ENCODE peak calls at places on chromosomes 6 and 20, in eight cellular contexts. R is DMS 273 treated with DMSO at 0.1 percent for 48 hours; Y is CD4-positive, alpha-beta memory T cell; L is NCI-H510A; J is DMS79; D is posterior cingulate gyrus; N is AG09319; I is mucosa of descending colon. T is an unnamed sample.

GRCh38 chr6:135162678-135163439 is 18.2 kb upstream of the MYB start:
- DNase-seq in D (no peak), R (peak), J (no peak), I (no peak), L (no peak), Y (peak), N (no peak), T (no peak)

GRCh38 chr20:2483504-2483903 is 12.9 kb upstream of the SNRPB start:
- DNase-seq in D (peak), L (no peak), Y (no peak), J (no peak), N (no peak), R (no peak), I (no peak), T (no peak)

GRCh38 chr6:79420054-79420453 is 117.2 kb downstream of the LCA5 start:
- DNase-seq in D (no peak), N (no peak), J (no peak), I (no peak), L (no peak), R (no peak), Y (no peak), T (no peak)

GRCh38 chr6:159499034-159499433 is 194.0 kb downstream of the SOD2 start:
- DNase-seq in I (no peak), L (no peak), D (no peak), Y (no peak), R (no peak), J (no peak), N (no peak), T (no peak)

GRCh38 chr6:43916091-43916923 is 146.3 kb downstream of the VEGFA start:
- DNase-seq in Y (no peak), D (peak), I (no peak), N (no peak), L (no peak), J (no peak), R (no peak), T (no peak)

GRCh38 chr6:126905917-126906316 is 212.6 kb upstream of the RSPO3 start:
- DNase-seq in Y (no peak), R (no peak), D (no peak), I (no peak), N (no peak), L (no peak), J (no peak), T (no peak)

GRCh38 chr6:125718109-125718508 is 31.3 kb upstream of the HEY2 start:
- DNase-seq in L (no peak), D (no peak), R (no peak), Y (no peak), N (no peak), I (no peak), J (no peak), T (no peak)

GRCh38 chr6:166595061-166595780 is 8.7 kb upstream of the RAMACL start:
- DNase-seq in I (no peak), L (no peak), J (no peak), R (no peak), N (peak), D (peak), Y (no peak), T (no peak)

GRCh38 chr6:23349521-23350147 is 776.4 kb upstream of the NRSN1 start:
- DNase-seq in R (peak), I (no peak), D (no peak), N (peak), J (no peak), L (no peak), Y (no peak), T (no peak)

GRCh38 chr6:118012944-118013343 is 105.9 kb downstream of the SLC35F1 start:
- DNase-seq in R (no peak), D (peak), J (peak), Y (no peak), L (no peak), N (no peak), I (no peak), T (no peak)

GRCh38 chr20:8796088-8796665 is 272.7 kb upstream of the PLCB4 start:
- DNase-seq in L (no peak), N (no peak), R (no peak), I (no peak), D (no peak), J (no peak), Y (no peak), T (no peak)

GRCh38 chr6:107045733-107046312 is 17.8 kb downstream of the MTRES1 start:
- DNase-seq in D (peak), L (no peak), Y (no peak), J (no peak), I (no peak), N (no peak), R (no peak), T (no peak)

GRCh38 chr20:17236766-17237165 is 9.9 kb downstream of the PCSK2 start:
- DNase-seq in R (no peak), Y (no peak), D (no peak), L (no peak), J (no peak), I (no peak), N (no peak), T (no peak)

GRCh38 chr6:109449789-109450673 is 5.5 kb downstream of the MICAL1 start:
- DNase-seq in Y (peak), D (no peak), I (peak), L (no peak), R (no peak), N (no peak), J (no peak), T (peak)

GRCh38 chr20:56247954-56248782 is at the start of gene MC3R:
- DNase-seq in J (no peak), N (peak), D (peak), Y (peak), L (no peak), I (no peak), R (no peak), T (no peak)

GRCh38 chr6:25641940-25642666 is 9.9 kb upstream of the SCGN start:
- DNase-seq in J (no peak), I (no peak), L (no peak), Y (no peak), R (no peak), N (no peak), D (no peak), T (no peak)

GRCh38 chr6:54431466-54431865 is 123.2 kb downstream of the TINAG start:
- DNase-seq in L (no peak), N (peak), I (no peak), Y (no peak), D (no peak), J (no peak), R (no peak), T (no peak)

GRCh38 chr6:150464966-150465365 is 96.2 kb downstream of the IYD start:
- DNase-seq in N (no peak), J (no peak), R (no peak), Y (no peak), L (no peak), I (no peak), D (no peak), T (no peak)

GRCh38 chr20:33929917-33930316 is 63.8 kb upstream of the RALY start:
- DNase-seq in I (no peak), Y (no peak), N (no peak), J (no peak), L (no peak), D (no peak), R (no peak), T (no peak)

GRCh38 chr6:84771732-84772131 is 7.3 kb upstream of the TBX18 start:
- DNase-seq in L (no peak), Y (no peak), D (no peak), R (no peak), N (no peak), I (no peak), J (no peak), T (no peak)

GRCh38 chr6:129146836-129147366 is 264.0 kb downstream of the LAMA2 start:
- DNase-seq in L (no peak), I (no peak), J (no peak), R (no peak), D (no peak), N (no peak), Y (no peak), T (no peak)

GRCh38 chr20:63659370-63659769 is 1.3 kb downstream of the RTEL1 start:
- DNase-seq in D (no peak), N (no peak), R (no peak), J (no peak), I (no peak), Y (no peak), L (no peak), T (no peak)

GRCh38 chr20:46251211-46251673 is 57.1 kb downstream of the CDH22 start:
- DNase-seq in J (no peak), Y (no peak), L (no peak), N (no peak), D (peak), I (no peak), R (no peak), T (no peak)

GRCh38 chr20:63553251-63553932 is 567 bp upstream of the FNDC11 start:
- DNase-seq in R (no peak), Y (peak), J (peak), D (no peak), I (peak), N (peak), L (no peak), T (peak)

GRCh38 chr6:30311669-30312068 is 15.1 kb upstream of the TRIM39 start:
- DNase-seq in L (no peak), D (no peak), I (no peak), R (no peak), N (no peak), Y (no peak), J (no peak), T (no peak)

GRCh38 chr20:6524305-6524704 is 243.2 kb upstream of the BMP2 start:
- DNase-seq in R (no peak), Y (no peak), L (no peak), J (no peak), I (no peak), N (no peak), D (no peak), T (no peak)

GRCh38 chr6:138393871-138394783 is 9.9 kb upstream of the HEBP2 start:
- DNase-seq in Y (no peak), R (no peak), J (no peak), D (no peak), N (no peak), I (no peak), L (no peak), T (peak)

GRCh38 chr6:16683524-16684194 is 77.6 kb downstream of the ATXN1 start:
- DNase-seq in L (no peak), Y (no peak), J (no peak), N (no peak), R (no peak), I (no peak), D (no peak), T (no peak)